ENCODE peak calls at places on chromosome 13, in ten cellular contexts. M, I, F, J, L, P, H, E, N and B are unnamed samples.

GRCh38 chr13:83372786-83373185 is 509.5 kb downstream of the SLITRK1 start:
- DNase-seq in P (no peak), I (no peak), N (no peak), J (no peak), L (no peak), E (no peak), F (no peak), M (no peak), H (no peak), B (no peak)

GRCh38 chr13:20438801-20439200 is 86.9 kb downstream of the CRYL1 start:
- DNase-seq in P (no peak), F (no peak), I (no peak), M (no peak), L (no peak), J (no peak), H (no peak), E (no peak), N (no peak), B (no peak)

GRCh38 chr13:106473174-106473573 is 62.3 kb downstream of the EFNB2 start:
- DNase-seq in M (peak), L (no peak), F (no peak), N (no peak), E (no peak), I (no peak), P (no peak), H (no peak), J (no peak), B (no peak)

GRCh38 chr13:114119196-114119595 is 13.2 kb downstream of the RASA3 start:
- DNase-seq in L (peak), J (peak), M (no peak), F (no peak), H (no peak), P (no peak), E (peak), I (no peak), N (no peak), B (no peak)

GRCh38 chr13:73060251-73061160 is 1.7 kb downstream of the KLF5 start:
- DNase-seq in I (no peak), J (peak), M (no peak), P (peak), L (peak), N (no peak), H (peak), F (peak), E (peak), B (no peak)

GRCh38 chr13:20136781-20137703 is 23.8 kb downstream of the GJA3 start:
- DNase-seq in F (no peak), H (no peak), E (peak), M (no peak), L (no peak), P (no peak), J (no peak), I (peak), N (no peak), B (no peak)

GRCh38 chr13:30797847-30798246 is 62.5 kb downstream of the ALOX5AP start:
- DNase-seq in H (no peak), L (no peak), I (no peak), N (no peak), F (no peak), E (no peak), J (no peak), P (no peak), M (no peak), B (no peak)

GRCh38 chr13:66795636-66796035 is 434.5 kb downstream of the PCDH9 start:
- DNase-seq in I (no peak), H (no peak), J (no peak), N (no peak), P (no peak), L (no peak), F (no peak), M (no peak), E (no peak), B (no peak)

GRCh38 chr13:29301027-29301426 is 294.5 kb downstream of the SLC7A1 start:
- DNase-seq in E (no peak), N (no peak), L (no peak), F (no peak), H (no peak), J (no peak), P (no peak), I (no peak), M (no peak), B (no peak)

GRCh38 chr13:30972888-30973377 is 40.5 kb downstream of the TEX26 start:
- DNase-seq in N (no peak), E (no peak), L (no peak), F (no peak), P (peak), M (no peak), J (peak), I (no peak), H (no peak), B (no peak)

GRCh38 chr13:97122381-97122996 is 99.6 kb upstream of the MBNL2 start:
- DNase-seq in H (no peak), F (no peak), P (no peak), I (no peak), N (no peak), J (no peak), E (no peak), M (no peak), L (peak), B (no peak)

GRCh38 chr13:58004761-58005160 is 373.2 kb downstream of the PCDH17 start:
- DNase-seq in J (no peak), L (no peak), P (no peak), M (no peak), I (no peak), F (no peak), H (no peak), E (no peak), N (no peak), B (no peak)

GRCh38 chr13:101919541-101920306 is 467.2 kb downstream of the ITGBL1 start:
- DNase-seq in E (peak), L (peak), F (no peak), N (no peak), H (no peak), I (no peak), P (no peak), J (no peak), M (peak), B (no peak)

GRCh38 chr13:20702530-20702929 is 969 bp upstream of the IL17D start:
- DNase-seq in I (no peak), J (no peak), E (no peak), P (no peak), L (no peak), H (no peak), N (no peak), F (no peak), M (no peak), B (no peak)

GRCh38 chr13:75417647-75418046 is 64.3 kb downstream of the TBC1D4 start:
- DNase-seq in M (no peak), H (no peak), L (peak), P (no peak), N (no peak), I (no peak), E (no peak), J (no peak), F (no peak), B (no peak)

GRCh38 chr13:96993660-96994029 is 631 bp downstream of the OXGR1 start:
- DNase-seq in J (no peak), L (no peak), M (no peak), F (no peak), H (no peak), E (no peak), I (no peak), N (no peak), P (no peak), B (no peak)

GRCh38 chr13:51444922-51445321 is 7.9 kb downstream of the INTS6 start:
- DNase-seq in E (no peak), N (no peak), J (no peak), P (no peak), M (no peak), F (peak), I (no peak), L (peak), H (no peak), B (no peak)
- TF ChIP-seq CTCF in E (no peak), N (no peak), J (peak), P (peak), M (peak), F (peak), I (no peak), L (peak), H (no peak), B (no peak)

GRCh38 chr13:85806553-85807175 is 7.4 kb upstream of the SLITRK6 start:
- DNase-seq in M (no peak), L (peak), N (no peak), I (no peak), F (peak), H (no peak), E (peak), J (peak), P (no peak), B (no peak)
- TF ChIP-seq CTCF in M (peak), L (peak), N (peak), I (peak), F (peak), H (no peak), E (peak), J (peak), P (peak), B (no peak)

GRCh38 chr13:41590643-41591042 is 133.3 kb downstream of the RGCC start:
- DNase-seq in F (no peak), M (no peak), H (no peak), N (no peak), E (no peak), L (no peak), I (no peak), J (no peak), P (no peak), B (no peak)

GRCh38 chr13:41590122-41590521 is 132.8 kb downstream of the RGCC start:
- DNase-seq in P (no peak), F (no peak), M (no peak), H (no peak), I (no peak), N (no peak), L (no peak), J (no peak), E (no peak), B (no peak)

GRCh38 chr13:41588899-41589298 is 131.5 kb downstream of the RGCC start:
- DNase-seq in L (peak), M (no peak), I (no peak), F (peak), P (peak), H (no peak), J (peak), N (no peak), E (no peak), B (no peak)

GRCh38 chr13:41589434-41589833 is 132.1 kb downstream of the RGCC start:
- DNase-seq in N (no peak), P (no peak), M (no peak), E (no peak), F (no peak), L (no peak), J (no peak), I (no peak), H (no peak), B (no peak)

GRCh38 chr13:41587490-41587889 is 130.1 kb downstream of the RGCC start:
- DNase-seq in E (no peak), I (peak), N (no peak), F (no peak), H (no peak), J (no peak), M (no peak), L (no peak), P (no peak), B (no peak)
- TF ChIP-seq CTCF in E (no peak), I (peak), N (no peak), F (no peak), H (no peak), J (no peak), M (no peak), L (no peak), P (no peak), B (no peak)

DNA sequence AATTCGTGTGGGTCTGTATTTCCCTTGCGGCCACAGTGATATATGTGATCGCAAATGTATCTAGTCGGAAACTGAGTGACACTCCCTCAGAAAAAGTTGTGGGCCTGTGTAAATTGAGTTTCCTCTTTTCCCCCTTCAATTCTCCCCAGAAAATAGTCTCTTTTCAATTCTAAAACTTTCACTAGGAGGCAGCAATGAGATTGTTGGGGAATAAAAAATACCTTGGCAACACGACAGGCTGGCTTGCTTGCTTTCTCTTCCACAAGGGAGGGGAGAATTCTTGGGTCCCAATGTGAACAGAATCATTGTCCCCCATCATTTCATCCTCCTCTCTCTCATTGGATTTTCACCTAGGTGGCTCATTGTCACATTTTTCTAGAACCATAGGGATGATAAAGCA is 3.7 kb upstream of the SOX21 start:
- DNase-seq in P (no peak), N (no peak), I (no peak), M (no peak), J (no peak), E (no peak), H (no peak), F (no peak), L (no peak), B (no peak)
- TF ChIP-seq CTCF in P (no peak), N (no peak), I (no peak), M (no peak), J (peak), E (peak), H (no peak), F (no peak), L (peak), B (no peak)